ENCODE peak calls at places on chromosomes 3 and 15, in ten cellular contexts. T, J, M, A, Q, B, W, R, I and F are unnamed samples.

GRCh38 chr3:42847731-42848130 is 27.9 kb downstream of the CYP8B1 start:
- DNase-seq in W (peak; percentile 23), J (no peak), B (no peak), I (no peak), A (no peak), Q (peak; percentile 8), R (no peak), M (no peak), T (no peak), F (no peak)

GRCh38 chr3:194782767-194783404 is 97.2 kb downstream of the FAM43A start:
- DNase-seq in W (no peak), Q (no peak), M (no peak), B (no peak), A (peak; percentile 58), R (no peak), T (no peak), I (no peak), J (no peak), F (no peak)

GRCh38 chr3:139455855-139456254 is 20.5 kb downstream of the RBP2 start:
- DNase-seq in T (no peak), J (no peak), Q (peak; percentile 33), B (no peak), M (no peak), A (no peak), R (no peak), I (no peak), W (peak; percentile 70), F (no peak)

GRCh38 chr3:194488007-194488742 is 1.4 kb upstream of the ATP13A3 start:
- DNase-seq in T (no peak), Q (peak; percentile 28), A (no peak), W (no peak), J (no peak), B (peak; percentile 76), R (no peak), I (no peak), M (no peak), F (no peak)

GRCh38 chr3:175266478-175266877 is 407.3 kb downstream of the NAALADL2 start:
- DNase-seq in J (no peak), W (no peak), I (no peak), T (no peak), M (no peak), R (no peak), A (no peak), Q (no peak), B (no peak), F (no peak)

GRCh38 chr15:91861223-91861622 is 7.7 kb downstream of the SLCO3A1 start:
- DNase-seq in J (no peak), I (no peak), Q (no peak), M (no peak), R (no peak), B (no peak), T (no peak), A (no peak), W (no peak), F (no peak)

GRCh38 chr15:39735120-39735717 is 47.4 kb downstream of the FSIP1 start:
- DNase-seq in I (no peak), R (no peak), W (no peak), A (no peak), M (no peak), B (no peak), T (no peak), Q (no peak), J (no peak), F (no peak)

GRCh38 chr15:56327721-56328502 is 37.3 kb upstream of the TEX9 start:
- DNase-seq in Q (no peak), M (no peak), R (no peak), I (no peak), B (no peak), A (no peak), W (peak; percentile 12), J (no peak), T (no peak), F (no peak)

GRCh38 chr15:86743283-86743903 is 663.7 kb downstream of the AGBL1 start:
- DNase-seq in A (no peak), I (no peak), W (peak; percentile 87), J (peak; percentile 1), B (no peak), R (peak; percentile 63), M (peak; percentile 31), Q (peak; percentile 38), T (no peak), F (no peak)

GRCh38 chr3:189625566-189625965 is 5.6 kb upstream of the TP63 start:
- DNase-seq in W (no peak), B (no peak), R (no peak), M (no peak), Q (no peak), I (no peak), J (no peak), A (no peak), T (no peak), F (no peak)

GRCh38 chr15:79283252-79284048 is 928 bp downstream of the ANKRD34C start:
- DNase-seq in M (peak; percentile 63), T (peak; percentile 7), R (no peak), Q (peak; percentile 66), I (no peak), W (peak; percentile 89), J (peak; percentile 7), A (peak; percentile 6), B (no peak), F (peak; percentile 88)

GRCh38 chr3:191499307-191500125 is 38.6 kb downstream of the PYDC2 start:
- DNase-seq in A (peak; percentile 20), T (peak; percentile 15), B (peak; percentile 46), J (peak; percentile 11), I (no peak), R (no peak), W (peak; percentile 13), M (peak; percentile 18), Q (peak; percentile 76), F (peak; percentile 72)

GRCh38 chr3:98952404-98952803 is 50.9 kb upstream of the DCBLD2 start:
- DNase-seq in I (no peak), J (no peak), A (no peak), W (no peak), T (no peak), M (no peak), R (no peak), Q (no peak), B (no peak), F (no peak)